ENCODE peak calls at places on chromosomes 11 and 22, in four cellular contexts. S is AG04450, B is tibial artery, R is osteoblast. G is an unnamed sample.
A peak's percentile ranks its signal among the peaks of the same experiment; 100 is the strongest.

GRCh38 chr22:26471522-26471921 is 12.1 kb downstream of the HPS4 start:
- DNase-seq in S (peak; percentile 27), B (peak; percentile 15), R (peak; percentile 94), G (peak; percentile 79)

GRCh38 chr11:36341915-36342314 is 45.8 kb downstream of the PRR5L start:
- DNase-seq in S (no peak), B (no peak), R (no peak), G (no peak)

GRCh38 chr11:28616566-28616965 is 508.4 kb downstream of the METTL15 start:
- DNase-seq in S (no peak), B (no peak), R (no peak), G (peak; percentile 51)

GRCh38 chr11:34915136-34916013 is 804 bp downstream of the APIP start:
- DNase-seq in S (no peak), B (no peak), R (peak; percentile 65), G (peak; percentile 47)

GRCh38 chr22:28017558-28017820 is 98.4 kb upstream of the PITPNB start:
- DNase-seq in S (no peak), B (no peak), R (peak; percentile 54), G (no peak)

GRCh38 chr11:61139391-61139790 is 21.8 kb downstream of the VPS37C start:
- DNase-seq in S (no peak), B (no peak), R (peak; percentile 54), G (no peak)

GRCh38 chr11:22359295-22359694 is 21.1 kb downstream of the SLC17A6 start:
- DNase-seq in S (no peak), B (no peak), R (no peak), G (no peak)

GRCh38 chr11:2701898-2702434 is 2.2 kb upstream of the KCNQ1OT1 start:
- DNase-seq in S (no peak), B (peak; percentile 17), R (peak; percentile 81), G (no peak)

GRCh38 chr22:24232124-24232523 is 12.8 kb downstream of the GGT5 start:
- DNase-seq in S (no peak), B (no peak), R (peak; percentile 2), G (no peak)

GRCh38 chr11:46351148-46351547 is 3.9 kb downstream of the DGKZ start:
- DNase-seq in S (no peak), B (no peak), R (no peak), G (no peak)

GRCh38 chr22:47112994-47113879 is 350.8 kb downstream of the TBC1D22A start:
- DNase-seq in S (no peak), B (peak; percentile 60), R (peak; percentile 66), G (no peak)

GRCh38 chr11:115290479-115291390 is 213.5 kb downstream of the CADM1 start:
- DNase-seq in S (no peak), B (no peak), R (no peak), G (no peak)

GRCh38 chr11:2789331-2789730 is 89.5 kb upstream of the KCNQ1OT1 start:
- DNase-seq in S (no peak), B (peak; percentile 50), R (peak; percentile 53), G (no peak)

GRCh38 chr11:1197886-1198765 is 24.7 kb upstream of the MUC5B start:
- DNase-seq in S (no peak), B (peak; percentile 55), R (peak; percentile 64), G (no peak)

GRCh38 chr22:47380692-47381091 is 618.2 kb downstream of the TBC1D22A start:
- DNase-seq in S (no peak), B (peak; percentile 6), R (peak; percentile 72), G (no peak)

GRCh38 chr11:23103403-23103802 is 243.1 kb upstream of the CCDC179 start:
- DNase-seq in S (no peak), B (no peak), R (no peak), G (no peak)

GRCh38 chr11:103406357-103406756 is 297.1 kb downstream of the DYNC2H1 start:
- DNase-seq in S (no peak), B (no peak), R (no peak), G (no peak)

GRCh38 chr11:25252854-25253253 is 756.0 kb downstream of the LUZP2 start:
- DNase-seq in S (no peak), B (no peak), R (no peak), G (no peak)

GRCh38 chr11:39571081-39571480 is 1888.4 kb downstream of the LRRC4C start:
- DNase-seq in S (no peak), B (no peak), R (no peak), G (no peak)

GRCh38 chr11:73931039-73931645 is 19.7 kb upstream of the DNAJB13 start:
- DNase-seq in S (peak; percentile 54), B (no peak), R (peak; percentile 92), G (peak; percentile 82)

GRCh38 chr22:26770624-26771023 is 113.2 kb downstream of the MIAT start:
- DNase-seq in S (no peak), B (no peak), R (no peak), G (no peak)

GRCh38 chr11:128453444-128454336 is 133.7 kb downstream of the ETS1 start:
- DNase-seq in S (peak; percentile 93), B (peak; percentile 78), R (peak; percentile 71), G (peak; percentile 94)

GRCh38 chr22:30004689-30005088 is 75.6 kb upstream of the HORMAD2 start:
- DNase-seq in S (no peak), B (no peak), R (no peak), G (no peak)

GRCh38 chr22:40385041-40385782 is 14.8 kb downstream of the SGSM3 start:
- DNase-seq in S (no peak), B (no peak), R (peak; percentile 58), G (no peak)

GRCh38 chr11:112355726-112356125 is 95.1 kb upstream of the PLET1 start:
- DNase-seq in S (no peak), B (no peak), R (peak; percentile 48), G (no peak)

GRCh38 chr11:39374963-39375698 is 2084.3 kb downstream of the LRRC4C start:
- DNase-seq in S (no peak), B (no peak), R (no peak), G (peak; percentile 15)

GRCh38 chr11:116224154-116224888 is 548.5 kb downstream of the BUD13 start:
- DNase-seq in S (peak; percentile 10), B (no peak), R (peak; percentile 86), G (peak; percentile 26)

GRCh38 chr22:37633082-37633692 is 6.3 kb upstream of the SH3BP1 start:
- DNase-seq in S (no peak), B (no peak), R (no peak), G (peak; percentile 20)

GRCh38 chr22:45502215-45503070 is at the start of gene FBLN1:
- DNase-seq in S (no peak), B (peak; percentile 75), R (peak; percentile 96), G (no peak)

GRCh38 chr11:22349446-22349845 is 11.3 kb downstream of the SLC17A6 start:
- DNase-seq in S (no peak), B (no peak), R (no peak), G (no peak)

GRCh38 chr11:85619497-85619896 is 7.6 kb downstream of the DLG2 start:
- DNase-seq in S (no peak), B (no peak), R (no peak), G (no peak)

GRCh38 chr11:18352581-18352980 is 30.2 kb downstream of the GTF2H1 start:
- DNase-seq in S (no peak), B (no peak), R (no peak), G (peak; percentile 13)

GRCh38 chr11:44032304-44033085 is 15.3 kb upstream of the ACCSL start:
- DNase-seq in S (no peak), B (peak; percentile 95), R (peak; percentile 90), G (peak; percentile 31)
- TF ChIP-seq CTCF in S (no peak), B (no peak), R (no peak), G (no peak)

GRCh38 chr22:43088616-43088978 is 594 bp downstream of the TTLL1 start:
- DNase-seq in S (no peak), B (no peak), R (peak; percentile 66), G (no peak)
- H3K4me3 ChIP-seq in S (peak overlapping the region; percentile 84), B (peak overlapping the region; percentile 65), R (peak overlapping the region; percentile 96), G (peak overlapping the region; percentile 54)

GRCh38 chr22:48689206-48689605 is 1138.5 kb downstream of the BRD1 start:
- DNase-seq in S (no peak), B (no peak), R (no peak), G (no peak)
- TF ChIP-seq CTCF in S (no peak), B (no peak), R (no peak), G (no peak)

GRCh38 chr22:23213031-23213555 is 32.8 kb downstream of the BCR start:
- DNase-seq in S (no peak), B (no peak), R (no peak), G (no peak)
- H3K4me3 ChIP-seq in S (no peak overlapping the region), B (no peak overlapping the region), R (no peak overlapping the region), G (no peak overlapping the region)

DNA sequence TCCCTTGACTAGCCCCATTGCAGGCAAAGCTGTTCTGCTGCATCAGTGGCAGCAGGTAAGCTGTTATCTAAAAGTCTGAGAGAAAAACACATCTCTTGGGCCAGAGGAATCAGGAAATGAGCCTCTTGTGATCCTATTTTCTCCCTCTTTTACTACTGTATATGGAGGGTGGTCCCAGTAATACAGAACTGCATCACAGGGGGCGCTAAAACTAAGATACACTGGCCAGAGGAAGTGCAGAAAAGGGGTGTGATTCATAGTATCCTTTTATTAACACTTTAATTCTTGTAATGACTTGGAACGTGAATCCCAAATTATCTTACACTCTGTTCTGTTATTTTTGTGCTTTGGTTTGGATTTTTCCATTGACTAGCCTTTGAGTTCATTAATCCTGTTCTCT is 8.8 kb upstream of the MED17 start:
- DNase-seq in S (no peak), B (no peak), R (no peak), G (no peak)
- TF ChIP-seq CTCF in S (peak; percentile 22), B (no peak), R (peak; percentile 37), G (peak; percentile 29)

GRCh38 chr11:32427616-32427934 is 7.8 kb downstream of the WT1 start:
- DNase-seq in S (no peak), B (no peak), R (peak; percentile 72), G (no peak)
- H3K4me3 ChIP-seq in S (no peak overlapping the region), B (no peak overlapping the region), R (no peak overlapping the region), G (no peak overlapping the region)

G was measured in astrocyte of the spinal cord.